ENCODE peak calls at places on chromosomes 2 and 18, in five cellular contexts. S is NAMALWA, V is T-helper 2 cell, E is type B pancreatic cell, J is activated B cell treated with CpG ODN at 0.5 μM for 24 hours. K is an unnamed sample.

GRCh38 chr2:98518106-98518505 is 73.4 kb downstream of the INPP4A start:
- DNase-seq in E (peak), V (peak), J (no peak), S (peak), K (no peak)

GRCh38 chr2:15579641-15580040 is 12.0 kb upstream of the DDX1 start:
- DNase-seq in V (no peak), S (no peak), J (no peak), E (no peak), K (no peak)

GRCh38 chr2:99085400-99085799 is 56.1 kb upstream of the C2orf15 start:
- DNase-seq in E (no peak), S (peak), V (peak), J (no peak), K (no peak)

GRCh38 chr2:197135806-197136205 is 174.8 kb downstream of the ANKRD44 start:
- DNase-seq in S (no peak), E (no peak), V (no peak), J (no peak), K (no peak)

GRCh38 chr2:104412384-104412783 is 441.5 kb upstream of the POU3F3 start:
- DNase-seq in E (no peak), S (peak), V (peak), J (no peak), K (no peak)

GRCh38 chr2:218881744-218882462 is 1.3 kb downstream of the WNT10A start:
- DNase-seq in E (no peak), S (no peak), J (no peak), V (no peak), K (no peak)

GRCh38 chr2:57981369-57981768 is 65.2 kb upstream of the VRK2 start:
- DNase-seq in E (no peak), S (no peak), V (no peak), J (no peak), K (no peak)

GRCh38 chr18:31513189-31513907 is 15.4 kb downstream of the DSG2 start:
- DNase-seq in E (no peak), V (no peak), J (no peak), S (no peak), K (no peak)

GRCh38 chr2:237685408-237685807 is 58.0 kb downstream of the LRRFIP1 start:
- DNase-seq in E (no peak), S (no peak), J (no peak), V (no peak), K (no peak)

GRCh38 chr2:10385933-10386773 is 62.0 kb downstream of the ODC1 start:
- DNase-seq in E (no peak), S (no peak), J (no peak), V (no peak), K (no peak)

K was measured in SK-N-DZ.